ENCODE peak calls at places on chromosomes 3 and 15, in nine cellular contexts. One of them, this sample, is unnamed.

GRCh38 chr15:55661431-55661830 is 73.3 kb upstream of the PYGO1 start:
- DNase-seq in astrocyte of the spinal cord: peak
- DNase-seq in fibroblast of lung: peak
- DNase-seq in tibial nerve: no peak
- DNase-seq in WTC11: no peak
- DNase-seq in ovary: no peak
- DNase-seq in cardiac fibroblast: peak
- DNase-seq in AG09319: no peak
- DNase-seq in endothelial cell: no peak
- DNase-seq in this sample: no peak

GRCh38 chr15:48178612-48178931 is 477 bp upstream of the MYEF2 start:
- DNase-seq in astrocyte of the spinal cord: no peak
- DNase-seq in fibroblast of lung: peak
- DNase-seq in tibial nerve: no peak
- DNase-seq in WTC11: no peak
- DNase-seq in ovary: no peak
- DNase-seq in cardiac fibroblast: no peak
- DNase-seq in AG09319: no peak
- DNase-seq in endothelial cell: no peak
- DNase-seq in this sample: no peak

GRCh38 chr3:87793322-87793877 is 265.4 kb downstream of the CGGBP1 start:
- DNase-seq in astrocyte of the spinal cord: no peak
- DNase-seq in fibroblast of lung: no peak
- DNase-seq in tibial nerve: no peak
- DNase-seq in WTC11: peak
- DNase-seq in ovary: no peak
- DNase-seq in cardiac fibroblast: no peak
- DNase-seq in AG09319: no peak
- DNase-seq in endothelial cell: no peak
- DNase-seq in this sample: no peak

GRCh38 chr3:71107926-71108325 is 475.6 kb downstream of the FOXP1 start:
- DNase-seq in astrocyte of the spinal cord: peak
- DNase-seq in fibroblast of lung: peak
- DNase-seq in tibial nerve: no peak
- DNase-seq in WTC11: no peak
- DNase-seq in ovary: no peak
- DNase-seq in cardiac fibroblast: peak
- DNase-seq in AG09319: no peak
- DNase-seq in endothelial cell: no peak
- DNase-seq in this sample: no peak

GRCh38 chr3:100761951-100762350 is 52.7 kb downstream of the TFG start:
- DNase-seq in astrocyte of the spinal cord: no peak
- DNase-seq in fibroblast of lung: no peak
- DNase-seq in tibial nerve: no peak
- DNase-seq in WTC11: no peak
- DNase-seq in ovary: no peak
- DNase-seq in cardiac fibroblast: no peak
- DNase-seq in AG09319: no peak
- DNase-seq in endothelial cell: no peak
- DNase-seq in this sample: no peak

GRCh38 chr3:134685881-134686802 is 35.3 kb upstream of the KY start:
- DNase-seq in astrocyte of the spinal cord: peak
- DNase-seq in fibroblast of lung: peak
- DNase-seq in tibial nerve: no peak
- DNase-seq in WTC11: no peak
- DNase-seq in ovary: no peak
- DNase-seq in cardiac fibroblast: peak
- DNase-seq in AG09319: peak
- DNase-seq in endothelial cell: no peak
- DNase-seq in this sample: no peak

GRCh38 chr15:88688394-88688933 is 49.6 kb downstream of the ISG20 start:
- DNase-seq in astrocyte of the spinal cord: no peak
- DNase-seq in fibroblast of lung: no peak
- DNase-seq in tibial nerve: no peak
- DNase-seq in WTC11: no peak
- DNase-seq in ovary: no peak
- DNase-seq in cardiac fibroblast: no peak
- DNase-seq in AG09319: no peak
- DNase-seq in endothelial cell: no peak
- DNase-seq in this sample: no peak

GRCh38 chr3:172520332-172520831 is 2.8 kb downstream of the TNFSF10 start:
- DNase-seq in astrocyte of the spinal cord: peak
- DNase-seq in fibroblast of lung: peak
- DNase-seq in tibial nerve: no peak
- DNase-seq in WTC11: no peak
- DNase-seq in ovary: no peak
- DNase-seq in cardiac fibroblast: no peak
- DNase-seq in AG09319: peak
- DNase-seq in endothelial cell: no peak
- DNase-seq in this sample: no peak

GRCh38 chr3:76138921-76139320 is 353.6 kb upstream of the ZNF717 start:
- DNase-seq in astrocyte of the spinal cord: peak
- DNase-seq in fibroblast of lung: peak
- DNase-seq in tibial nerve: no peak
- DNase-seq in WTC11: no peak
- DNase-seq in ovary: no peak
- DNase-seq in cardiac fibroblast: no peak
- DNase-seq in AG09319: no peak
- DNase-seq in endothelial cell: no peak
- DNase-seq in this sample: no peak

GRCh38 chr3:148796799-148797198 is 30.8 kb upstream of the CPB1 start:
- DNase-seq in astrocyte of the spinal cord: no peak
- DNase-seq in fibroblast of lung: no peak
- DNase-seq in tibial nerve: no peak
- DNase-seq in WTC11: no peak
- DNase-seq in ovary: no peak
- DNase-seq in cardiac fibroblast: no peak
- DNase-seq in AG09319: no peak
- DNase-seq in endothelial cell: no peak
- DNase-seq in this sample: no peak

DNA sequence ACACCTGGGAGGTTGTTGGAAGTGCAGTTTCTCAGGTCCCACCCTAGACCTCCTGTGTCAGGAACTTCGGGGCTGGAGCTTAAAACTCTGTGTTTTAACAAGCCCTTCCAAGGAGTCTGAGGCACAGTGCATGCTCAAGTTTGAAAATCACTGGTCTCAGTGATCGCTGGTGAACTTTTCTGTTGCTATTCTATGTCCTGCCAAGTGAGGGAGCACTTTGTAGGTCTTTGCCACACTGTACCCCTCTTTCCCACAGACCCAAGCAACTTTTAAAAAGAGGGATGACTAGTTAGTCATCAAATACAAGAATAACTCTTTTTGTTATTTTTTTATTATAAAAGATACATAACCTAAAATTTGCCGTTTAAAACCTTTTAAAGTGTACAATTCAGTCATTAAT is 133.7 kb downstream of the AGBL1 start:
- DNase-seq in astrocyte of the spinal cord: no peak
- DNase-seq in fibroblast of lung: no peak
- DNase-seq in tibial nerve: no peak
- DNase-seq in WTC11: no peak
- DNase-seq in ovary: no peak
- DNase-seq in cardiac fibroblast: no peak
- DNase-seq in AG09319: no peak
- DNase-seq in endothelial cell: no peak
- DNase-seq in this sample: no peak
- TF ChIP-seq CTCF in astrocyte of the spinal cord: no peak
- TF ChIP-seq CTCF in fibroblast of lung: no peak
- TF ChIP-seq CTCF in tibial nerve: no peak
- TF ChIP-seq CTCF in WTC11: peak
- TF ChIP-seq CTCF in ovary: no peak
- TF ChIP-seq CTCF in cardiac fibroblast: no peak
- TF ChIP-seq CTCF in AG09319: no peak
- TF ChIP-seq CTCF in endothelial cell: peak
- TF ChIP-seq CTCF in this sample: no peak

DNA sequence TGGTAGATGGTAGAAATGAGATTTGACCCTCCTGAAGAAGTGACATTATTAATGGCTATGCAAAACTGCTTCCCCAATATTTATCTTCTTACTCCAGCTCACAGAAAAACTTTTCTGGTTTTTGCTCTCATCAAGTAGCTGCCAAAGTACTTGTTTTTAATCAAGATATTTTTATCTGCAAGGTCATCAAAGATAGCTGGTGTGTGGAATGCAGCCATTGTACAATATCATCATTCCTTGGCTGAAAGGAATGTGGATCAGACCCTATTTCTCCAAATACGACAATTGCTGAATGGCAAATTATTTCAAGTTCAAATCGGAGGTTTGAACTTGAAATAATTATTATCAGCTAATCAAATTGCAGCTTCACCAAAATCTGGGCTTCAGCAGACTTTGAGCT is 126.9 kb upstream of the SLC7A14 start:
- DNase-seq in astrocyte of the spinal cord: no peak
- DNase-seq in fibroblast of lung: peak
- DNase-seq in tibial nerve: no peak
- DNase-seq in WTC11: no peak
- DNase-seq in ovary: no peak
- DNase-seq in cardiac fibroblast: no peak
- DNase-seq in AG09319: no peak
- DNase-seq in endothelial cell: no peak
- DNase-seq in this sample: no peak
- TF ChIP-seq CTCF in astrocyte of the spinal cord: no peak
- TF ChIP-seq CTCF in fibroblast of lung: no peak
- TF ChIP-seq CTCF in tibial nerve: no peak
- TF ChIP-seq CTCF in WTC11: no peak
- TF ChIP-seq CTCF in ovary: no peak
- TF ChIP-seq CTCF in cardiac fibroblast: no peak
- TF ChIP-seq CTCF in AG09319: peak
- TF ChIP-seq CTCF in endothelial cell: no peak
- TF ChIP-seq CTCF in this sample: no peak

DNA sequence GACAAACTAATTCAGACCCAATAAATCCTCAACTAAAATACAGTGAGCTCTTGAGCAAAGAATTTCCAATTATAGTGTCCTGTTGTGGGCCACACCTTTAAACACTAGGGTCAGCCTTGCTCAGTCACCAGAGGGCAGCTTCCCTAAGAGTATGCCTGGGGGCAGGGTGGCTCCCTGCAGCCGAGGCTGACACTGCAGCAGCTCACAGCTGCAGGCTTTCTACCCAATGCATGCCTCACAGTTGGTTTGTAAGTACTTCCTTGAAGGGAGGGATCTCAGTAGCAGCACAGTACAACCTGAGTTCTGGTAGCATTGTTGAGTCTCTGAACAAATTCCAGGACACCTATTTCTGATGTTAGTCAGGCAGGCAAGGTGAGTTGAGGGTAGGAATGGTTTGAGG is 335.6 kb downstream of the TUSC7 start:
- DNase-seq in astrocyte of the spinal cord: no peak
- DNase-seq in fibroblast of lung: no peak
- DNase-seq in tibial nerve: no peak
- DNase-seq in WTC11: peak
- DNase-seq in ovary: no peak
- DNase-seq in cardiac fibroblast: no peak
- DNase-seq in AG09319: no peak
- DNase-seq in endothelial cell: no peak
- DNase-seq in this sample: no peak
- TF ChIP-seq CTCF in astrocyte of the spinal cord: no peak
- TF ChIP-seq CTCF in fibroblast of lung: no peak
- TF ChIP-seq CTCF in tibial nerve: no peak
- TF ChIP-seq CTCF in WTC11: no peak
- TF ChIP-seq CTCF in ovary: no peak
- TF ChIP-seq CTCF in cardiac fibroblast: no peak
- TF ChIP-seq CTCF in AG09319: no peak
- TF ChIP-seq CTCF in endothelial cell: no peak
- TF ChIP-seq CTCF in this sample: no peak

GRCh38 chr15:23854535-23855252 is 167.6 kb upstream of the NDN start:
- DNase-seq in astrocyte of the spinal cord: no peak
- DNase-seq in fibroblast of lung: no peak
- DNase-seq in tibial nerve: no peak
- DNase-seq in WTC11: no peak
- DNase-seq in ovary: no peak
- DNase-seq in cardiac fibroblast: no peak
- DNase-seq in AG09319: no peak
- DNase-seq in endothelial cell: no peak
- DNase-seq in this sample: no peak

GRCh38 chr15:23853291-23853690 is 166.2 kb upstream of the NDN start:
- DNase-seq in astrocyte of the spinal cord: no peak
- DNase-seq in fibroblast of lung: no peak
- DNase-seq in tibial nerve: no peak
- DNase-seq in WTC11: no peak
- DNase-seq in ovary: no peak
- DNase-seq in cardiac fibroblast: no peak
- DNase-seq in AG09319: no peak
- DNase-seq in endothelial cell: no peak
- DNase-seq in this sample: no peak

GRCh38 chr15:23857028-23857641 is 170.0 kb upstream of the NDN start:
- DNase-seq in astrocyte of the spinal cord: peak
- DNase-seq in fibroblast of lung: peak
- DNase-seq in tibial nerve: peak
- DNase-seq in WTC11: peak
- DNase-seq in ovary: peak
- DNase-seq in cardiac fibroblast: peak
- DNase-seq in AG09319: no peak
- DNase-seq in endothelial cell: peak
- DNase-seq in this sample: no peak

GRCh38 chr15:23855260-23855659 is 168.2 kb upstream of the NDN start:
- DNase-seq in astrocyte of the spinal cord: no peak
- DNase-seq in fibroblast of lung: no peak
- DNase-seq in tibial nerve: no peak
- DNase-seq in WTC11: no peak
- DNase-seq in ovary: no peak
- DNase-seq in cardiac fibroblast: no peak
- DNase-seq in AG09319: no peak
- DNase-seq in endothelial cell: no peak
- DNase-seq in this sample: no peak

GRCh38 chr15:23855947-23856346 is 168.8 kb upstream of the NDN start:
- DNase-seq in astrocyte of the spinal cord: no peak
- DNase-seq in fibroblast of lung: no peak
- DNase-seq in tibial nerve: no peak
- DNase-seq in WTC11: no peak
- DNase-seq in ovary: no peak
- DNase-seq in cardiac fibroblast: no peak
- DNase-seq in AG09319: no peak
- DNase-seq in endothelial cell: no peak
- DNase-seq in this sample: no peak
- TF ChIP-seq CTCF in astrocyte of the spinal cord: no peak
- TF ChIP-seq CTCF in fibroblast of lung: no peak
- TF ChIP-seq CTCF in tibial nerve: no peak
- TF ChIP-seq CTCF in WTC11: no peak
- TF ChIP-seq CTCF in ovary: no peak
- TF ChIP-seq CTCF in cardiac fibroblast: no peak
- TF ChIP-seq CTCF in AG09319: no peak
- TF ChIP-seq CTCF in endothelial cell: no peak
- TF ChIP-seq CTCF in this sample: no peak